ENCODE peak calls at places on chromosomes 1 and 21, in six cellular contexts. A is CD8-positive, alpha-beta T cell; P is GM23248; Y is CD4-positive, CD25-positive, alpha-beta regulatory T cell; B is tibial artery; G is fibroblast of lung. F is an unnamed sample. For H3K4me1 and H3K27me3, the result is how much of the 10 kb centered on the place peaks cover.

GRCh38 chr1:186202174-186202843 is 172.7 kb downstream of the TPR start:
- DNase-seq in P (peak), B (peak), A (no peak), Y (no peak), G (peak), F (peak)

GRCh38 chr1:37865348-37866119 is 6.1 kb upstream of the MTF1 start:
- DNase-seq in P (peak), B (no peak), G (peak), Y (no peak), A (no peak), F (no peak)

GRCh38 chr1:232166942-232167341 is 463.0 kb downstream of the SIPA1L2 start:
- DNase-seq in G (no peak), Y (no peak), B (no peak), P (no peak), A (no peak), F (no peak)

GRCh38 chr1:45785583-45785982 is 17.8 kb upstream of the MAST2 start:
- DNase-seq in B (no peak), G (no peak), Y (peak), A (peak), P (no peak), F (no peak)

GRCh38 chr1:229440821-229441537 is 7.1 kb upstream of the ACTA1 start:
- DNase-seq in P (peak), B (no peak), A (no peak), G (peak), Y (peak), F (no peak)

GRCh38 chr1:169873582-169874200 is 20.0 kb downstream of the SCYL3 start:
- DNase-seq in P (peak), G (peak), B (no peak), A (no peak), Y (no peak), F (no peak)

GRCh38 chr1:8858888-8859706 is 19.4 kb downstream of the ENO1 start:
- DNase-seq in P (peak), G (peak), A (no peak), Y (peak), B (peak), F (no peak)

GRCh38 chr21:34220556-34221195 is 143.1 kb upstream of the KCNE2 start:
- DNase-seq in A (no peak), Y (no peak), G (no peak), P (no peak), B (no peak), F (no peak)

GRCh38 chr1:200925821-200926220 is 31.1 kb downstream of the INAVA start:
- DNase-seq in Y (peak), G (no peak), A (no peak), P (peak), B (no peak), F (no peak)

DNA sequence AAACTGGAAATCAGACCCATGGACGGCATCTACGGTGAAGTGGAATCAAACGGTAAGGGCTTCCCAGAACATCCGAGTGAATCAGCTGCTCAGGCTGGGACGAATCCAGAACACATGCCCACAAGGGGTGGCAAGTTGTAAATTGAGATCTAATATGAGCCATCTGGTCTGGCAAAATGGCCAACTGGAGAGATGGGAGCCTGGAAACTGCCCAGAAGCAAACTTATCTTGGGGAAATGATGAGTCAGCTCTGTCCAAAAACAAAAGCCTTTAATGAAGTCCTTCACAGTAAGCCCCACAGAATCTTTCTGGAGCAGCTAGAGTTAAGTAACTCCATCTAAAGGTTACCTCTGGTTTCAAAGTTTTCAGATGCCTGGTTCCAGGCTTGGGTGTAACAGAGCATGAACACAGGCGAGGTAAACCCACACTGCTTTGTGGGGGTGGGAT is 10.6 kb upstream of the SRP9 start:
- DNase-seq in G (peak), P (peak), B (peak), Y (no peak), A (no peak), F (peak)
- H3K4me1 ChIP-seq in G (under half), P (half or more), B (under half), Y (under half), A (under half), F (half or more)

GRCh38 chr1:204320413-204320812 is 39.3 kb downstream of the PLEKHA6 start:
- DNase-seq in P (peak), A (no peak), Y (no peak), B (no peak), G (peak), F (no peak)

GRCh38 chr1:204319027-204319426 is 40.7 kb downstream of the PLEKHA6 start:
- DNase-seq in B (no peak), G (no peak), A (no peak), P (peak), Y (no peak), F (no peak)

GRCh38 chr1:204318324-204318723 is 41.4 kb downstream of the PLEKHA6 start:
- DNase-seq in Y (no peak), B (no peak), A (no peak), G (no peak), P (no peak), F (no peak)

GRCh38 chr1:204321051-204321450 is 38.7 kb downstream of the PLEKHA6 start:
- DNase-seq in Y (no peak), A (no peak), B (no peak), P (no peak), G (no peak), F (no peak)

DNA sequence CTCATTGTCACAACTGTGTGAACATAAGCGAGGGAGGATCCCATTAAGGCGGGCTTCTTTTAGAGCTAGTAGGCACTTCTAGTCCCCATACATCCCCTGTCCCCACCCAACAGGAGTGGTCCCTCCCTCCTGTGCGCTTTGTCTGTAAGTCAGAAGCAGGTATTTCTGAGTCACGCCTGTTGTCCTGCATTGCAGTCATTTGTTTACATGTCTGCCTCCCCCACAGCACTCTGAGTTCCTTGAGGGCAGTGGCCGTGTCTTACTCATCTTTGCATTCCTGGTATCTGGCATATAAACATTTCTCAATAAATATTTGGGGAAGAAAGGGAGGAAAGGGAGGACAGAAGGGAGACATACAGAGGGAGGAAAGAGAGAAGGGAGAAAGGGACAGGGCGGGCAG is 40.3 kb downstream of the PLEKHA6 start:
- DNase-seq in A (no peak), P (peak), G (peak), Y (no peak), B (no peak), F (no peak)
- H3K4me3 ChIP-seq in A (no peak), P (peak), G (no peak), Y (no peak), B (no peak), F (no peak)

GRCh38 chr1:2878591-2878990 is 77.1 kb upstream of the TTC34 start:
- DNase-seq in B (no peak), Y (no peak), P (no peak), G (no peak), A (no peak), F (no peak)

GRCh38 chr1:2877391-2877790 is 75.9 kb upstream of the TTC34 start:
- DNase-seq in A (no peak), B (no peak), P (no peak), Y (no peak), G (no peak), F (no peak)

GRCh38 chr1:2879591-2879990 is 78.1 kb upstream of the TTC34 start:
- DNase-seq in A (no peak), Y (no peak), B (no peak), G (no peak), P (no peak), F (no peak)

GRCh38 chr1:2880086-2880485 is 78.6 kb upstream of the TTC34 start:
- DNase-seq in G (no peak), A (no peak), P (no peak), B (no peak), Y (no peak), F (no peak)

GRCh38 chr1:2879026-2879425 is 77.5 kb upstream of the TTC34 start:
- DNase-seq in P (no peak), A (no peak), Y (no peak), G (no peak), B (no peak), F (no peak)
- H3K27me3 ChIP-seq in P (under half), A (under half), Y (under half), G (under half), B (under half), F (under half)

GRCh38 chr1:39165488-39165887 is 39.0 kb upstream of the MACF1 start:
- DNase-seq in Y (no peak), P (no peak), A (no peak), B (no peak), G (no peak), F (no peak)
- H3K4me1 ChIP-seq in Y (under half), P (under half), A (under half), B (under half), G (under half), F (under half)

F was measured in thoracic aorta.